ENCODE peak calls at places on chromosomes 13 and 19, in eight cellular contexts. H is lower leg skin, F is spleen, X is right lobe of liver, J is ovary, S is GM12878, V is HepG2, G is tibial nerve. P is an unnamed sample.

GRCh38 chr13:99086869-99087129 is 108.9 kb upstream of the DOCK9 start:
- DNase-seq in H (peak; percentile 88), F (no peak), X (peak; percentile 57), J (peak; percentile 55), S (no peak), V (no peak), G (no peak), P (peak; percentile 27)

GRCh38 chr19:16339361-16339725 is 14.7 kb downstream of the KLF2 start:
- DNase-seq in H (no peak), F (no peak), X (no peak), J (no peak), S (no peak), V (no peak), G (no peak), P (no peak)

GRCh38 chr13:75675421-75675820 is 39.3 kb downstream of the LMO7 start:
- DNase-seq in H (no peak), F (no peak), X (no peak), J (no peak), S (no peak), V (no peak), G (no peak), P (no peak)

GRCh38 chr13:85473144-85473543 is 326.1 kb downstream of the SLITRK6 start:
- DNase-seq in H (no peak), F (no peak), X (no peak), J (no peak), S (no peak), V (no peak), G (no peak), P (no peak)

GRCh38 chr19:3409346-3410064 is 43.1 kb downstream of the NFIC start:
- DNase-seq in H (peak; percentile 95), F (no peak), X (peak; percentile 98), J (peak; percentile 63), S (no peak), V (peak; percentile 94), G (peak; percentile 47), P (peak; percentile 84)

GRCh38 chr13:32645854-32646253 is 59.6 kb downstream of the PDS5B start:
- DNase-seq in H (no peak), F (no peak), X (no peak), J (no peak), S (peak; percentile 62), V (no peak), G (no peak), P (no peak)

GRCh38 chr19:56091751-56092546 is 29.1 kb downstream of the ZNF787 start:
- DNase-seq in H (no peak), F (no peak), X (no peak), J (no peak), S (no peak), V (no peak), G (no peak), P (no peak)

GRCh38 chr13:77696863-77697207 is 652 bp upstream of the SLAIN1 start:
- DNase-seq in H (no peak), F (no peak), X (no peak), J (no peak), S (no peak), V (no peak), G (no peak), P (no peak)

GRCh38 chr13:92460479-92460878 is 766.1 kb upstream of the GPC6 start:
- DNase-seq in H (no peak), F (no peak), X (no peak), J (no peak), S (no peak), V (no peak), G (no peak), P (no peak)

GRCh38 chr13:111022241-111022640 is 92.9 kb upstream of the ARHGEF7 start:
- DNase-seq in H (no peak), F (no peak), X (no peak), J (no peak), S (no peak), V (no peak), G (no peak), P (no peak)

GRCh38 chr13:75356426-75356825 is 125.5 kb downstream of the TBC1D4 start:
- DNase-seq in H (no peak), F (no peak), X (no peak), J (no peak), S (no peak), V (no peak), G (no peak), P (no peak)

GRCh38 chr19:19866599-19867248 is 1.0 kb downstream of the ZNF253 start:
- DNase-seq in H (peak; percentile 86), F (peak; percentile 78), X (no peak), J (peak; percentile 28), S (peak; percentile 15), V (peak; percentile 58), G (no peak), P (peak; percentile 38)

GRCh38 chr13:77000475-77000874 is 8.6 kb downstream of the CLN5 start:
- DNase-seq in H (no peak), F (no peak), X (no peak), J (no peak), S (no peak), V (no peak), G (no peak), P (no peak)

GRCh38 chr19:33441277-33441699 is 67.8 kb downstream of the CEBPG start:
- DNase-seq in H (peak; percentile 79), F (peak; percentile 76), X (peak; percentile 39), J (peak; percentile 8), S (no peak), V (no peak), G (no peak), P (no peak)

GRCh38 chr13:72651196-72651595 is 76.2 kb downstream of the MZT1 start:
- DNase-seq in H (no peak), F (no peak), X (no peak), J (no peak), S (no peak), V (peak; percentile 17), G (no peak), P (no peak)

GRCh38 chr19:28961772-28962500 is 251.0 kb downstream of the UQCRFS1 start:
- DNase-seq in H (no peak), F (no peak), X (no peak), J (no peak), S (no peak), V (no peak), G (no peak), P (no peak)

GRCh38 chr19:22286151-22286810 is at the start of gene ZNF729:
- DNase-seq in H (no peak), F (no peak), X (no peak), J (no peak), S (no peak), V (no peak), G (no peak), P (no peak)

GRCh38 chr13:26051231-26052135 is at the start of gene SHISA2:
- DNase-seq in H (no peak), F (no peak), X (no peak), J (no peak), S (no peak), V (no peak), G (no peak), P (peak; percentile 31)

GRCh38 chr19:4897146-4897545 is 5.5 kb downstream of the ARRDC5 start:
- DNase-seq in H (no peak), F (no peak), X (no peak), J (no peak), S (no peak), V (no peak), G (no peak), P (no peak)

GRCh38 chr19:19343762-19344161 is 23.1 kb downstream of the MAU2 start:
- DNase-seq in H (no peak), F (no peak), X (no peak), J (no peak), S (no peak), V (no peak), G (no peak), P (no peak)

GRCh38 chr13:60379837-60380236 is 17.2 kb upstream of the TDRD3 start:
- DNase-seq in H (no peak), F (no peak), X (no peak), J (no peak), S (no peak), V (no peak), G (no peak), P (no peak)

GRCh38 chr19:17420267-17420924 is 549 bp downstream of the MVB12A start:
- DNase-seq in H (peak; percentile 85), F (peak; percentile 88), X (peak; percentile 59), J (peak; percentile 72), S (no peak), V (no peak), G (no peak), P (peak; percentile 67)

GRCh38 chr13:33723365-33723764 is 94.6 kb upstream of the RFC3 start:
- DNase-seq in H (no peak), F (no peak), X (no peak), J (no peak), S (no peak), V (peak; percentile 32), G (no peak), P (no peak)

GRCh38 chr13:31320946-31321345 is 121.2 kb downstream of the B3GLCT start:
- DNase-seq in H (no peak), F (no peak), X (no peak), J (no peak), S (no peak), V (no peak), G (no peak), P (no peak)

GRCh38 chr13:50126378-50127016 is 111.3 kb downstream of the KCNRG start:
- DNase-seq in H (no peak), F (peak; percentile 85), X (no peak), J (peak; percentile 28), S (no peak), V (peak; percentile 27), G (no peak), P (peak; percentile 45)

DNA sequence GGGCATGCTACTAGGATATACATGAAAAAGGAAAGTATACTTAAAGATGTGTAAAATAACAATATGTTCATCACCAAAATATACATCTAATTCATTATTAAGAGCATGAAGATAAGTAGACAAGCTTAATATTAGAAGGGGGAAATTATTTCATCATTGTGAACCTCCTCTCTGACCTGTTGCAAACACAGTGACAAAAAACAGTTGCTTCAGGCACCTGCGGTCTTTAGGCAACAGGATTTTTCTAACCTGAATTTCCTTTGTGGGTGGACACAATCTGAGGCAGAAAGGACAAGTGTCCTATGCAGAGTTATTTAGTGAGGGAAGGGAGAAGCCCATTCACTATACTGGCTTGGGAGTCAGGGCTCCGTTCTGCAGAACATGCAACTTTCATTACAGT is 6.3 kb downstream of the FREM2 start:
- DNase-seq in H (no peak), F (no peak), X (no peak), J (no peak), S (no peak), V (no peak), G (no peak), P (no peak)
- H3K4me3 ChIP-seq in H (no peak overlapping the region), F (no peak overlapping the region), X (no peak overlapping the region), J (no peak overlapping the region), S (no peak overlapping the region), V (no peak overlapping the region), G (no peak overlapping the region), P (no peak overlapping the region)

GRCh38 chr19:23943411-23943810 is 28.7 kb downstream of the ZNF726 start:
- DNase-seq in H (no peak), F (no peak), X (no peak), J (no peak), S (no peak), V (peak; percentile 49), G (no peak), P (no peak)
- TF ChIP-seq CTCF in H (no peak), F (no peak), X (no peak), J (no peak), S (no peak), V (no peak), G (no peak), P (no peak)

GRCh38 chr19:21020298-21021227 is at the start of gene ZNF430:
- DNase-seq in H (peak; percentile 99), F (peak; percentile 94), X (peak; percentile 83), J (peak; percentile 92), S (peak; percentile 94), V (peak; percentile 97), G (peak; percentile 94), P (peak; percentile 95)
- TF ChIP-seq POLR2A in H (no peak), F (peak; percentile 24), X (peak; percentile 25), J (peak; percentile 50), S (peak; percentile 91), V (peak; percentile 80), G (no peak), P (peak; percentile 84)

GRCh38 chr19:13014921-13015280 is 19.6 kb downstream of the NFIX start:
- DNase-seq in H (no peak), F (no peak), X (no peak), J (no peak), S (no peak), V (no peak), G (no peak), P (no peak)
- H3K4me3 ChIP-seq in H (no peak overlapping the region), F (no peak overlapping the region), X (no peak overlapping the region), J (peak overlapping the region; percentile 46), S (no peak overlapping the region), V (no peak overlapping the region), G (no peak overlapping the region), P (no peak overlapping the region)

P was measured in adrenal gland.